ENCODE peak calls at places on chromosomes 13 and 19, in seven cellular contexts. F, N, D, K, E, C and S are unnamed samples.

GRCh38 chr13:108961542-108962125 is 332.2 kb downstream of the MYO16 start:
- DNase-seq in E (peak), F (peak), C (no peak), K (no peak), N (peak), D (no peak), S (no peak)

GRCh38 chr13:40622246-40622645 is 44.2 kb downstream of the FOXO1 start:
- DNase-seq in N (no peak), E (no peak), F (no peak), C (no peak), D (no peak), K (no peak), S (no peak)

GRCh38 chr13:91655731-91656130 is 257.3 kb downstream of the GPC5 start:
- DNase-seq in N (no peak), C (no peak), E (no peak), F (no peak), K (no peak), D (no peak), S (no peak)

GRCh38 chr13:48586591-48587103 is 53.8 kb upstream of the RCBTB2 start:
- DNase-seq in F (no peak), D (peak), K (no peak), N (no peak), E (peak), C (no peak), S (no peak)

GRCh38 chr13:74132768-74133656 is 1.2 kb downstream of the KLF12 start:
- DNase-seq in E (peak), C (peak), K (no peak), F (no peak), N (no peak), D (peak), S (no peak)

GRCh38 chr13:39779337-39780270 is 124.1 kb downstream of the COG6 start:
- DNase-seq in F (no peak), C (no peak), E (peak), N (no peak), D (no peak), K (peak), S (no peak)

GRCh38 chr13:112747256-112747655 is 57.4 kb downstream of the ATP11A start:
- DNase-seq in K (no peak), C (no peak), E (no peak), N (no peak), F (no peak), D (no peak), S (no peak)

GRCh38 chr19:55675661-55676354 is 782 bp downstream of the EPN1 start:
- DNase-seq in F (no peak), C (no peak), D (no peak), E (no peak), N (no peak), K (no peak), S (no peak)

GRCh38 chr19:41447732-41448332 is 4.9 kb downstream of the ERICH4 start:
- DNase-seq in D (no peak), E (no peak), C (no peak), F (no peak), N (no peak), K (no peak), S (no peak)

GRCh38 chr19:49490287-49491029 is 3.0 kb downstream of the RPL13A start:
- DNase-seq in D (peak), K (no peak), C (no peak), F (no peak), E (no peak), N (no peak), S (no peak)

GRCh38 chr19:16043156-16043757 is 33.0 kb upstream of the TPM4 start:
- DNase-seq in C (no peak), K (no peak), N (no peak), F (no peak), E (no peak), D (no peak), S (no peak)

GRCh38 chr13:112880221-112880641 is 88.8 kb upstream of the MCF2L start:
- DNase-seq in C (no peak), F (no peak), N (no peak), E (no peak), D (no peak), K (no peak), S (no peak)

GRCh38 chr13:53138369-53139036 is 109.9 kb downstream of the OLFM4 start:
- DNase-seq in K (peak), N (no peak), F (no peak), C (no peak), D (no peak), E (peak), S (no peak)

DNA sequence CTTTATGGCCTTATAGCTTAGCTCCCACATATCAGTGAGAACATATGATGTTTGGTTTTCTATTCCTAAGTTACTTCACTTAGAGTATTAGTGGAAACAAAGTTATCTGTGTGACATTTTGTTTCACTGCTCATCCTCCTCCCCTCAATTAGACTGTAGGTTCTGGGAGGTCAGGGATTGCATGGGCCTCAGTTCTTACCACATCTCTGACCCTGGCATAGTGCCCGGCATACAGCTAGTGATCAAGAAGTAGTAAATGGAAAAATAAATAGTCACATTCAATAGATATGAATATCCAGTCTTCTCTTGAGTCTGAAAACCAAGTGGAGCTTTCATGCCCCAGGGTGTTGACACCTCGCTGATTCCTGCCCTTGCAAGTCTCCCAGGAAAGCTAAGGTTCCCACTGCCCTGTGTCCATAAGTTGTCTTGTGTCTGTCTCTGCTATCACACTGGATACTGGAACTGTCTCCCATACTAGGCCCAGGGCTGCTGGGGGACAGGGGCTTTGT is 249.5 kb upstream of the TSHZ3 start:
- DNase-seq in K (no peak), N (no peak), D (no peak), C (no peak), F (no peak), E (no peak), S (no peak)
- TF ChIP-seq POLR2A in K (no peak), N (no peak), D (no peak), C (no peak), F (no peak), E (no peak), S (no peak)

DNA sequence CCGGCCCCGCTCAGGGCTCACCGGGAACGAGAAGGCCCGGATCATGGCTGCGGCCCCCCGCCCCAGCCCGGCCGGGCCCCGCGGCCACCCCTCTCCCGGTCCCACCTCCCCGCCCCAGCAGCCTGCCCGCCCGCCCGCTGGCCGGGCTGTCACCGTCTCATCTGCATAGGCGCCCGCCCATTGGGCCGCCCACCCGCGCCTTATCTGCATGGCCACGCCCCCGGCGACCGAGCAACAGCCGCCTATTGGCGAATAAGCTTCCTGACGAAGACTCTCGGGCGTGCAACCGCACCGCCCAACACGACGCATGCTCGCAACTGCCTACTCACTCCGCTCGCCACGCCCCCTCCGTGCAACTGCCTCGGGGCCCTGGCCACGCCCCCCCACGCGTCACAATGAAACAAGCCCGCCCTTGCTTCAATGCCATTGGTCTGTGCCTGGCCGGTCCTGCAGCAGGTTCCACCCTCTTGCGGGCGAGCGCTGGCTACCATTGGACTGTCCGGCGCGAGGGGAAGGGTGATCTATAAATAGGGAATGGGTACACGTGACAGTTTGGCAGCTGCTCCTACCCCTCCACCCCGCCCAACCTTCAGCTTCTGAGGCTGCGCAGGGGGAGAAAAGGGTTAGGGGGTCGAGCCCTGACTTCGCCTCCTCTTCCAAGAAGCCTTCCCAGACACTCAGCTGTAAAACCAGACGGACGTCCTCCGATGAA is at the start of gene DACT3:
- DNase-seq in E (peak), C (peak), N (peak), D (peak), K (peak), F (peak), S (peak)
- TF ChIP-seq POLR2A in E (no peak), C (no peak), N (no peak), D (no peak), K (peak), F (no peak), S (no peak)

DNA sequence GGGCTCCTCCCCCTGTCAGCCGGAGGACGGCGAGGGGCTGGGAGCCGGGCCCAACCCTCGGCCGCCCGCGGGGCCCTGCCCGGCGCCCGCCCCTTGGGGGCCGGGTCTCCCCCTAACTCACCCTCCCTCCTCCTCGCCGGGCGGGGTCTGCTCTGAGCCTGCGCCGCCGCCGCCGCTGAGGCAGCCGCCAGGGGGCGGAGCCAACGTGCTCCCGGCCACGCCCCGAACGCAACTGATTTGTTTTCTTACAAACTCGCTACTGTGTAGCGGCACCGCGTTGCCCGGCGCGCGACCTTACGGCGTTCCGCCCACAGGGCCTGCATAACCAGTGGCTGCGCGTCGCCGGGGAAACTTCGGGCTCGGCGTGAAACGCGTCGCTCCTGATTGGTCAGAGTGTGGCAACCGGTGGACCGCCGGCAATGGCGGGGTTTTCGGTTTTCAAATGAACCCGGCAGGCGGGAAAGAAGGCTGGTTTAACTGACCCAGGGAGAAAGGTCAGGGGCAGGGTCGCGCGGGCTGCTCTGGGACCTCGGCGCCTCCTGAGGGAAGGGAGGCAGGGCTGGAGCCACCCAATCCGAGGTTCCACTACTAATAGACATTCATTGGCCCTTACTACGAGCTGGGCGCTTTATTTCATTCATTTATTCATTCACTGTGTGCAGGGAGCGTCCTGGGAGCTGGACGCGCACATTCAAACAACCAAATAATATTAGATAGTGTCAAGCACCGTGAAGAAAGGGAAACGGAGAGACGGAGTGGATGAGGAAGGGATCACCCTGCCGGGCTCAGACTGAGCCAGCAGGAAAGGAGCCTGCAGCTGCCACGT is at the start of gene CDKN2D:
- DNase-seq in F (peak), E (peak), N (peak), K (peak), C (peak), D (peak), S (peak)
- TF ChIP-seq POLR2A in F (peak), E (peak), N (no peak), K (peak), C (peak), D (peak), S (peak)

GRCh38 chr19:7069042-7069903 is at the start of gene ZNF557:
- DNase-seq in D (peak), E (peak), C (peak), N (peak), F (peak), K (peak), S (peak)
- TF ChIP-seq POLR2A in D (peak), E (peak), C (peak), N (peak), F (peak), K (peak), S (peak)

GRCh38 chr19:4911314-4911713 is 2.0 kb downstream of the UHRF1 start:
- DNase-seq in K (no peak), E (peak), F (no peak), D (no peak), C (no peak), N (no peak), S (no peak)

GRCh38 chr19:4909897-4910593 is 744 bp downstream of the UHRF1 start:
- DNase-seq in D (peak), K (peak), F (peak), C (peak), N (peak), E (peak), S (peak)

GRCh38 chr19:4909172-4909896 is at the start of gene UHRF1:
- DNase-seq in E (no peak), N (no peak), K (no peak), D (no peak), C (no peak), F (peak), S (no peak)

GRCh38 chr19:4911786-4912672 is 2.7 kb downstream of the UHRF1 start:
- DNase-seq in N (peak), D (peak), E (peak), K (peak), C (no peak), F (peak), S (no peak)

GRCh38 chr19:4910594-4911273 is 1.4 kb downstream of the UHRF1 start:
- DNase-seq in E (peak), C (no peak), D (no peak), K (peak), N (no peak), F (peak), S (no peak)
- TF ChIP-seq POLR2A in E (peak), C (no peak), D (no peak), K (no peak), N (no peak), F (no peak), S (no peak)

GRCh38 chr19:51031220-51031879 is 3.5 kb downstream of the KLK12 start:
- DNase-seq in E (no peak), K (no peak), C (no peak), D (no peak), F (no peak), N (no peak), S (no peak)

GRCh38 chr19:51030631-51031030 is 4.2 kb downstream of the KLK12 start:
- DNase-seq in D (no peak), C (no peak), K (no peak), N (no peak), F (no peak), E (no peak), S (no peak)

GRCh38 chr19:51029718-51030117 is 3.3 kb upstream of the KLK11 start:
- DNase-seq in E (no peak), C (no peak), K (no peak), F (peak), D (no peak), N (no peak), S (no peak)

GRCh38 chr19:51034704-51035103 is at the start of gene KLK12:
- DNase-seq in C (no peak), E (no peak), K (no peak), D (no peak), N (no peak), F (no peak), S (no peak)

GRCh38 chr19:51031880-51032225 is 2.9 kb downstream of the KLK12 start:
- DNase-seq in K (no peak), F (no peak), N (no peak), E (no peak), C (no peak), D (no peak), S (no peak)
- TF ChIP-seq POLR2A in K (no peak), F (no peak), N (no peak), E (no peak), C (no peak), D (no peak), S (no peak)

DNA sequence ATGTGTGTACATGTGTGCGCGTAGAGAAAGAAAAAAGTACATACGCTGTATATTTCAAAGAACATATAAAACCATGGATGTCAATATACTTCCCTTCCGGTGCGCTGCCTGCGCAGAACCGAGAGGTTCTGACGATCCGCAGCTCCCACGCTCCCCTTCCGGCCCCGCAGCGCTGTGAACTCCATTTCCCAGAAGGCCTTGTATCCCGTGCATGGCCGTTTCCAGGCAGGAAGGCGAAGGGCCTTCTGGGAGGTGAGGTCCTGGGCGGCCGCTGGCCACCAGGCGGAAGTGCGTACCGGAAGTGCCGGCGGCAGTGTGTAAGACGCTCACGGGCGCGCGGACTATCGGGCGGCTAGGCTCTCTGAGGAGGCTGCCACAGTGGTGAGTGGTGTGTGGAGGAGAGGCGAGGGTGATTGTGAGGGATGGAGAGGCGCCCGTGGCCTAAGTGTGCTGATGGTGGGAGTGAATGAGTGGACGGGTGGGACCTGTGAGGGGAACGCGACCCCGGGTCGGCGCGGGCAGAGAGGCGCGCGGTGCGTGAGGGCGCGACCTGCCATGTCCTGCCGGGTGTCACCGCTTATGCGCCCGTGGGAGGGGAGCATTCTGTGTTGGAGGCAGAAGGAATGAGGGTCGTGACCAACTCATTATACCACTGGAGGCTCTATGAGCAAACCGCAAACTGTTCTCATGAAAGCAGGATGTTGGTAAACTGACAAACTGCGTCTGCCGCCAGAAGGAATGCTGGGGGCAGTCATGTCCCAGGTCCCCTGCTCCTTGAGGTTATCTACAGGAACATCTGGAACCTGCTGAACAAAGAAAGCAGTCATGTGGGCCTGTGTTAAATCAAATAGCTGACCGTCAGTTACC is at the start of gene ERVK3-1:
- DNase-seq in C (peak), D (peak), F (peak), N (peak), K (peak), E (peak), S (peak)
- TF ChIP-seq POLR2A in C (peak), D (peak), F (peak), N (peak), K (peak), E (peak), S (peak)

GRCh38 chr19:8478605-8479004 is 23.8 kb downstream of the PRAM1 start:
- DNase-seq in F (no peak), K (no peak), C (no peak), N (no peak), D (no peak), E (no peak), S (no peak)
- TF ChIP-seq POLR2A in F (no peak), K (no peak), C (no peak), N (no peak), D (no peak), E (no peak), S (no peak)